ENCODE peak calls at places on chromosomes 16 and 17, in nine cellular contexts. T, U, R, E, A, H, Q, O and D are unnamed samples. For H3K9me3 and H3K4me1, the result is how much of the 10 kb centered on the place peaks cover.

GRCh38 chr17:13429201-13429600 is 172.5 kb downstream of the HS3ST3A1 start:
- DNase-seq in T (no peak), U (peak), R (no peak), E (no peak), A (peak), H (no peak), Q (no peak), O (no peak), D (no peak)

GRCh38 chr16:14238756-14239155 is 167.6 kb downstream of the MRTFB start:
- DNase-seq in T (no peak), U (no peak), R (no peak), E (no peak), A (no peak), H (no peak), Q (no peak), O (no peak), D (no peak)

GRCh38 chr16:72566174-72566573 is 394.2 kb upstream of the PMFBP1 start:
- DNase-seq in T (no peak), U (no peak), R (no peak), E (no peak), A (no peak), H (no peak), Q (no peak), O (no peak), D (no peak)

GRCh38 chr16:88725609-88726407 is 19.5 kb downstream of the CTU2 start:
- DNase-seq in T (no peak), U (no peak), R (no peak), E (no peak), A (no peak), H (no peak), Q (no peak), O (no peak), D (no peak)

GRCh38 chr17:32275060-32276042 is 9.7 kb downstream of the RHBDL3 start:
- DNase-seq in T (no peak), U (peak), R (peak), E (no peak), A (peak), H (peak), Q (no peak), O (no peak), D (no peak)

GRCh38 chr17:81514735-81515529 is 2.3 kb upstream of the ACTG1 start:
- DNase-seq in T (peak), U (peak), R (peak), E (peak), A (peak), H (peak), Q (peak), O (peak), D (peak)

GRCh38 chr17:35713069-35713728 is 18.2 kb upstream of the RASL10B start:
- DNase-seq in T (no peak), U (peak), R (no peak), E (no peak), A (peak), H (no peak), Q (peak), O (no peak), D (no peak)

GRCh38 chr17:19344311-19345066 is 18.0 kb downstream of the B9D1 start:
- DNase-seq in T (no peak), U (no peak), R (peak), E (no peak), A (no peak), H (no peak), Q (peak), O (no peak), D (no peak)

GRCh38 chr16:83095926-83096692 is 469.3 kb downstream of the CDH13 start:
- DNase-seq in T (no peak), U (no peak), R (no peak), E (no peak), A (no peak), H (no peak), Q (no peak), O (no peak), D (no peak)

GRCh38 chr17:40514013-40514875 is 12.8 kb upstream of the TNS4 start:
- DNase-seq in T (no peak), U (no peak), R (no peak), E (no peak), A (no peak), H (no peak), Q (no peak), O (no peak), D (no peak)

GRCh38 chr17:50471009-50471905 is 2.6 kb upstream of the CHAD start:
- DNase-seq in T (no peak), U (no peak), R (no peak), E (no peak), A (no peak), H (no peak), Q (no peak), O (no peak), D (no peak)

GRCh38 chr17:66677201-66677981 is 157.5 kb upstream of the CACNG5 start:
- DNase-seq in T (no peak), U (peak), R (no peak), E (no peak), A (peak), H (no peak), Q (no peak), O (no peak), D (no peak)

GRCh38 chr16:85639529-85640253 is 26.6 kb downstream of the GSE1 start:
- DNase-seq in T (peak), U (no peak), R (peak), E (no peak), A (no peak), H (no peak), Q (no peak), O (no peak), D (no peak)

GRCh38 chr17:48625502-48626201 is 506 bp downstream of the HOXB9 start:
- DNase-seq in T (no peak), U (peak), R (peak), E (no peak), A (no peak), H (peak), Q (no peak), O (peak), D (no peak)

GRCh38 chr17:7549401-7550055 is 670 bp downstream of the TNFSF12 start:
- DNase-seq in T (no peak), U (peak), R (no peak), E (peak), A (no peak), H (peak), Q (no peak), O (peak), D (peak)

GRCh38 chr16:30371248-30371816 is 1.0 kb upstream of the TBC1D10B start:
- DNase-seq in T (no peak), U (no peak), R (no peak), E (no peak), A (no peak), H (no peak), Q (no peak), O (no peak), D (no peak)

GRCh38 chr17:15740570-15741120 is 8.6 kb downstream of the TBC1D26 start:
- DNase-seq in T (no peak), U (no peak), R (peak), E (no peak), A (no peak), H (no peak), Q (no peak), O (no peak), D (no peak)

GRCh38 chr17:13550291-13550690 is 51.4 kb downstream of the HS3ST3A1 start:
- DNase-seq in T (no peak), U (no peak), R (no peak), E (no peak), A (no peak), H (no peak), Q (no peak), O (no peak), D (no peak)

GRCh38 chr17:45155483-45155882 is 6.2 kb upstream of the HEXIM2 start:
- DNase-seq in T (no peak), U (no peak), R (no peak), E (no peak), A (no peak), H (no peak), Q (no peak), O (no peak), D (no peak)

GRCh38 chr16:86033016-86033474 is 134.1 kb downstream of the IRF8 start:
- DNase-seq in T (no peak), U (peak), R (peak), E (no peak), A (peak), H (no peak), Q (peak), O (no peak), D (no peak)

GRCh38 chr17:7582401-7583252 is 1.0 kb upstream of the MPDU1 start:
- DNase-seq in T (no peak), U (no peak), R (peak), E (no peak), A (no peak), H (peak), Q (no peak), O (peak), D (peak)

GRCh38 chr16:71409038-71409775 is 32.6 kb downstream of the TLE7 start:
- DNase-seq in T (no peak), U (no peak), R (no peak), E (no peak), A (peak), H (no peak), Q (no peak), O (no peak), D (no peak)

GRCh38 chr16:51103590-51103989 is 47.5 kb downstream of the SALL1 start:
- DNase-seq in T (no peak), U (no peak), R (no peak), E (no peak), A (no peak), H (no peak), Q (no peak), O (no peak), D (no peak)

GRCh38 chr17:49717371-49717841 is 9.6 kb upstream of the SLC35B1 start:
- DNase-seq in T (no peak), U (no peak), R (no peak), E (no peak), A (no peak), H (no peak), Q (no peak), O (no peak), D (no peak)

GRCh38 chr17:65463242-65463641 is 98.2 kb downstream of the AXIN2 start:
- DNase-seq in T (peak), U (no peak), R (peak), E (no peak), A (peak), H (no peak), Q (peak), O (no peak), D (peak)

GRCh38 chr17:74454197-74455024 is 12.0 kb upstream of the CD300A start:
- DNase-seq in T (peak), U (peak), R (peak), E (no peak), A (peak), H (peak), Q (peak), O (peak), D (no peak)

GRCh38 chr17:13114601-13115024 is 96.8 kb upstream of the ELAC2 start:
- DNase-seq in T (no peak), U (peak), R (no peak), E (no peak), A (peak), H (peak), Q (no peak), O (no peak), D (no peak)

GRCh38 chr17:70313031-70313430 is 143.7 kb downstream of the KCNJ2 start:
- DNase-seq in T (no peak), U (no peak), R (no peak), E (no peak), A (peak), H (no peak), Q (no peak), O (no peak), D (no peak)

GRCh38 chr17:1082579-1082978 is 85.7 kb downstream of the TIMM22 start:
- DNase-seq in T (no peak), U (no peak), R (no peak), E (no peak), A (peak), H (no peak), Q (no peak), O (no peak), D (no peak)

GRCh38 chr17:17303010-17303846 is at the start of gene NT5M:
- DNase-seq in T (peak), U (peak), R (peak), E (peak), A (peak), H (peak), Q (peak), O (peak), D (peak)

GRCh38 chr16:57577691-57578224 is 35.3 kb downstream of the ADGRG5 start:
- DNase-seq in T (peak), U (no peak), R (peak), E (peak), A (no peak), H (no peak), Q (no peak), O (no peak), D (peak)

GRCh38 chr17:29905879-29906167 is 24.2 kb downstream of the SSH2 start:
- DNase-seq in T (no peak), U (no peak), R (no peak), E (no peak), A (no peak), H (no peak), Q (no peak), O (no peak), D (no peak)
- H3K9me3 ChIP-seq in T (under half), U (under half), R (under half), E (under half), A (under half), H (under half), Q (under half), O (under half), D (under half)

GRCh38 chr17:79931517-79932309 is 92.5 kb upstream of the CBX4 start:
- DNase-seq in T (no peak), U (peak), R (no peak), E (no peak), A (peak), H (no peak), Q (no peak), O (peak), D (no peak)
- H3K4me1 ChIP-seq in T (under half), U (under half), R (under half), E (under half), A (under half), H (under half), Q (under half), O (under half), D (under half)

DNA sequence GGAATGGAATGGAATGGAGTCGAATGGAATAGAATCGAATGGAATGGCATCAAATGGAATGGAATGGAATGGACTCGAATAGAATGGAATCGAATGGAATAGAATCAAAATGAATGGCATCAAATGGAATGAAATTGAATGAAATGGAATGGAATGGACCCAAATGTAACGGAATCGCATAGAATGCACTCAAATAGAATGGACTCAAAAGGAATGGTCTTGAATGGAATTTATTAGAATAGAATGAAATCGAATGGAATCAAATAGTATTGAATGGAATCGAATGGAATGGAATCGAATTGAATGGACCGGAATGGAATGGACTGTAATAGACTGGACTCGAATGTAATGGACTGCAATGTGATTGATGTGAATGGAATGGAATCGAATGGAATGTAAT is 501.4 kb upstream of the WSB1 start:
- DNase-seq in T (no peak), U (peak), R (no peak), E (no peak), A (peak), H (no peak), Q (no peak), O (no peak), D (no peak)
- H3K9me3 ChIP-seq in T (under half), U (half or more), R (under half), E (under half), A (under half), H (under half), Q (under half), O (under half), D (under half)

GRCh38 chr16:4370570-4371480 is 823 bp upstream of the VASN start:
- DNase-seq in T (peak), U (peak), R (peak), E (peak), A (peak), H (no peak), Q (peak), O (peak), D (peak)
- H3K4me1 ChIP-seq in T (half or more), U (half or more), R (under half), E (under half), A (under half), H (under half), Q (half or more), O (under half), D (under half)

GRCh38 chr17:53979991-53980390 is 157.3 kb downstream of the KIF2B start:
- DNase-seq in T (no peak), U (no peak), R (no peak), E (no peak), A (no peak), H (no peak), Q (no peak), O (no peak), D (no peak)
- H3K9me3 ChIP-seq in T (under half), U (under half), R (under half), E (under half), A (under half), H (under half), Q (under half), O (under half), D (under half)

GRCh38 chr16:67490330-67491096 is 7.2 kb upstream of the AGRP start:
- DNase-seq in T (no peak), U (no peak), R (no peak), E (no peak), A (peak), H (no peak), Q (no peak), O (no peak), D (no peak)
- H3K4me1 ChIP-seq in T (under half), U (under half), R (under half), E (under half), A (under half), H (under half), Q (under half), O (under half), D (under half)

GRCh38 chr16:27168790-27169189 is 34.5 kb upstream of the KDM8 start:
- DNase-seq in T (no peak), U (no peak), R (no peak), E (no peak), A (no peak), H (no peak), Q (no peak), O (no peak), D (no peak)
- H3K9me3 ChIP-seq in T (under half), U (under half), R (under half), E (under half), A (under half), H (under half), Q (under half), O (under half), D (under half)

GRCh38 chr16:74279805-74280204 is 16.8 kb upstream of the PSMD7 start:
- DNase-seq in T (no peak), U (no peak), R (no peak), E (no peak), A (no peak), H (no peak), Q (no peak), O (no peak), D (no peak)
- H3K4me1 ChIP-seq in T (under half), U (under half), R (under half), E (under half), A (under half), H (under half), Q (under half), O (under half), D (under half)

GRCh38 chr17:59719526-59719925 is 12.1 kb downstream of the VMP1 start:
- DNase-seq in T (no peak), U (no peak), R (no peak), E (no peak), A (no peak), H (no peak), Q (no peak), O (no peak), D (no peak)
- H3K9me3 ChIP-seq in T (under half), U (under half), R (under half), E (under half), A (under half), H (under half), Q (under half), O (under half), D (under half)